ENCODE peak calls at places on chromosomes 5 and 9, in six cellular contexts. One of them, this sample, is unnamed.

GRCh38 chr9:90322296-90322695 is 320.3 kb downstream of the DIRAS2 start:
- DNase-seq in sciatic nerve: no peak
- DNase-seq in T-helper 2 cell: no peak
- DNase-seq in HTR-8/SVneo: no peak
- DNase-seq in bronchial epithelial cell: peak; percentile 39
- DNase-seq in NCI-H774: no peak
- DNase-seq in this sample: no peak

GRCh38 chr9:26112724-26113123 is 434.5 kb upstream of the TUSC1 start:
- DNase-seq in T-helper 2 cell: no peak
- DNase-seq in NCI-H774: no peak
- DNase-seq in sciatic nerve: no peak
- DNase-seq in HTR-8/SVneo: no peak
- DNase-seq in bronchial epithelial cell: peak; percentile 20
- DNase-seq in this sample: no peak

GRCh38 chr9:137670391-137671195 is 51.8 kb downstream of the EHMT1 start:
- DNase-seq in bronchial epithelial cell: peak; percentile 12
- DNase-seq in sciatic nerve: no peak
- DNase-seq in T-helper 2 cell: no peak
- DNase-seq in NCI-H774: no peak
- DNase-seq in HTR-8/SVneo: no peak
- DNase-seq in this sample: peak; percentile 22

GRCh38 chr5:173497685-173498084 is 118.8 kb downstream of the BOD1 start:
- DNase-seq in bronchial epithelial cell: no peak
- DNase-seq in NCI-H774: no peak
- DNase-seq in HTR-8/SVneo: no peak
- DNase-seq in sciatic nerve: no peak
- DNase-seq in T-helper 2 cell: no peak
- DNase-seq in this sample: no peak

GRCh38 chr5:147701468-147701867 is 81.1 kb downstream of the JAKMIP2 start:
- DNase-seq in T-helper 2 cell: no peak
- DNase-seq in NCI-H774: no peak
- DNase-seq in HTR-8/SVneo: no peak
- DNase-seq in sciatic nerve: no peak
- DNase-seq in bronchial epithelial cell: no peak
- DNase-seq in this sample: no peak

GRCh38 chr9:133910855-133911514 is 81.1 kb downstream of the VAV2 start:
- DNase-seq in HTR-8/SVneo: no peak
- DNase-seq in sciatic nerve: no peak
- DNase-seq in T-helper 2 cell: no peak
- DNase-seq in bronchial epithelial cell: peak; percentile 30
- DNase-seq in NCI-H774: no peak
- DNase-seq in this sample: no peak

GRCh38 chr5:96934291-96934694 is 1.6 kb upstream of the LNPEP start:
- DNase-seq in sciatic nerve: no peak
- DNase-seq in HTR-8/SVneo: peak; percentile 10
- DNase-seq in NCI-H774: peak; percentile 50
- DNase-seq in bronchial epithelial cell: no peak
- DNase-seq in T-helper 2 cell: no peak
- DNase-seq in this sample: no peak

GRCh38 chr5:15598294-15598902 is 98.4 kb downstream of the FBXL7 start:
- DNase-seq in HTR-8/SVneo: no peak
- DNase-seq in bronchial epithelial cell: peak; percentile 22
- DNase-seq in sciatic nerve: no peak
- DNase-seq in T-helper 2 cell: no peak
- DNase-seq in NCI-H774: no peak
- DNase-seq in this sample: no peak

GRCh38 chr9:93645149-93645889 is 68.9 kb downstream of the PHF2 start:
- DNase-seq in NCI-H774: no peak
- DNase-seq in sciatic nerve: peak; percentile 47
- DNase-seq in HTR-8/SVneo: no peak
- DNase-seq in bronchial epithelial cell: no peak
- DNase-seq in T-helper 2 cell: no peak
- DNase-seq in this sample: no peak

GRCh38 chr9:130478152-130478551 is 33.4 kb downstream of the ASS1 start:
- DNase-seq in NCI-H774: no peak
- DNase-seq in T-helper 2 cell: no peak
- DNase-seq in bronchial epithelial cell: no peak
- DNase-seq in HTR-8/SVneo: no peak
- DNase-seq in sciatic nerve: no peak
- DNase-seq in this sample: no peak

GRCh38 chr5:45521067-45521466 is 175.1 kb downstream of the HCN1 start:
- DNase-seq in sciatic nerve: no peak
- DNase-seq in bronchial epithelial cell: no peak
- DNase-seq in T-helper 2 cell: no peak
- DNase-seq in HTR-8/SVneo: no peak
- DNase-seq in NCI-H774: no peak
- DNase-seq in this sample: peak; percentile 28

GRCh38 chr9:27108981-27109541 is at the start of gene TEK:
- DNase-seq in T-helper 2 cell: no peak
- DNase-seq in bronchial epithelial cell: peak; percentile 21
- DNase-seq in sciatic nerve: no peak
- DNase-seq in HTR-8/SVneo: no peak
- DNase-seq in NCI-H774: no peak
- DNase-seq in this sample: no peak

GRCh38 chr9:13956107-13956506 is 357.8 kb downstream of the NFIB start:
- DNase-seq in HTR-8/SVneo: peak; percentile 10
- DNase-seq in bronchial epithelial cell: no peak
- DNase-seq in NCI-H774: no peak
- DNase-seq in T-helper 2 cell: no peak
- DNase-seq in sciatic nerve: no peak
- DNase-seq in this sample: no peak

GRCh38 chr9:114499528-114499927 is 5.7 kb downstream of the WHRN start:
- DNase-seq in NCI-H774: no peak
- DNase-seq in bronchial epithelial cell: no peak
- DNase-seq in T-helper 2 cell: no peak
- DNase-seq in sciatic nerve: no peak
- DNase-seq in HTR-8/SVneo: no peak
- DNase-seq in this sample: no peak

GRCh38 chr9:92976436-92976835 is 29.1 kb downstream of the FGD3 start:
- DNase-seq in NCI-H774: no peak
- DNase-seq in T-helper 2 cell: no peak
- DNase-seq in sciatic nerve: no peak
- DNase-seq in bronchial epithelial cell: no peak
- DNase-seq in HTR-8/SVneo: no peak
- DNase-seq in this sample: no peak

GRCh38 chr5:139658928-139659667 is 10.9 kb downstream of the CXXC5 start:
- DNase-seq in sciatic nerve: no peak
- DNase-seq in NCI-H774: no peak
- DNase-seq in bronchial epithelial cell: peak; percentile 39
- DNase-seq in HTR-8/SVneo: no peak
- DNase-seq in T-helper 2 cell: no peak
- DNase-seq in this sample: no peak

GRCh38 chr5:56326116-56326515 is 93.0 kb upstream of the ANKRD55 start:
- DNase-seq in NCI-H774: no peak
- DNase-seq in HTR-8/SVneo: no peak
- DNase-seq in T-helper 2 cell: no peak
- DNase-seq in bronchial epithelial cell: no peak
- DNase-seq in sciatic nerve: no peak
- DNase-seq in this sample: no peak

GRCh38 chr9:110256142-110256391 is 240 bp downstream of the TXN start:
- DNase-seq in sciatic nerve: no peak
- DNase-seq in HTR-8/SVneo: no peak
- DNase-seq in bronchial epithelial cell: no peak
- DNase-seq in NCI-H774: no peak
- DNase-seq in T-helper 2 cell: no peak
- DNase-seq in this sample: no peak

This sample was measured in progenitor cell of endocrine pancreas.